ENCODE peak calls at places on chromosomes 13 and 19, in nine cellular contexts. One of them, this sample, is unnamed.

GRCh38 chr19:4556574-4557185 is 2.8 kb downstream of the SEMA6B start:
- DNase-seq in breast epithelium: no peak
- DNase-seq in heart right ventricle: no peak
- DNase-seq in GM12878: no peak
- DNase-seq in heart left ventricle: peak; percentile 73
- DNase-seq in fibroblast of lung: no peak
- DNase-seq in cardiac muscle cell: peak; percentile 28
- DNase-seq in astrocyte: no peak
- DNase-seq in neural progenitor cell: peak; percentile 48
- DNase-seq in this sample: no peak

GRCh38 chr13:97212540-97213146 is 9.5 kb upstream of the MBNL2 start:
- DNase-seq in breast epithelium: no peak
- DNase-seq in cardiac muscle cell: peak; percentile 62
- DNase-seq in fibroblast of lung: peak; percentile 64
- DNase-seq in GM12878: no peak
- DNase-seq in heart left ventricle: no peak
- DNase-seq in astrocyte: no peak
- DNase-seq in heart right ventricle: no peak
- DNase-seq in neural progenitor cell: no peak
- DNase-seq in this sample: no peak

GRCh38 chr19:17471410-17472125 is 1.2 kb downstream of the SLC27A1 start:
- DNase-seq in fibroblast of lung: no peak
- DNase-seq in neural progenitor cell: no peak
- DNase-seq in astrocyte: no peak
- DNase-seq in heart left ventricle: no peak
- DNase-seq in GM12878: no peak
- DNase-seq in heart right ventricle: no peak
- DNase-seq in breast epithelium: no peak
- DNase-seq in cardiac muscle cell: no peak
- DNase-seq in this sample: no peak

GRCh38 chr13:113934576-113934975 is 39.3 kb downstream of the C13orf46 start:
- DNase-seq in astrocyte: no peak
- DNase-seq in neural progenitor cell: no peak
- DNase-seq in breast epithelium: no peak
- DNase-seq in GM12878: no peak
- DNase-seq in fibroblast of lung: no peak
- DNase-seq in heart right ventricle: no peak
- DNase-seq in cardiac muscle cell: no peak
- DNase-seq in heart left ventricle: peak; percentile 55
- DNase-seq in this sample: no peak

GRCh38 chr13:99501952-99502310 is 659 bp downstream of the TM9SF2 start:
- DNase-seq in cardiac muscle cell: peak; percentile 35
- DNase-seq in GM12878: no peak
- DNase-seq in neural progenitor cell: no peak
- DNase-seq in fibroblast of lung: peak; percentile 23
- DNase-seq in heart right ventricle: no peak
- DNase-seq in breast epithelium: no peak
- DNase-seq in astrocyte: peak; percentile 18
- DNase-seq in heart left ventricle: no peak
- DNase-seq in this sample: no peak

GRCh38 chr13:27619093-27619705 is 1.1 kb downstream of the LNX2 start:
- DNase-seq in heart left ventricle: no peak
- DNase-seq in astrocyte: peak; percentile 71
- DNase-seq in neural progenitor cell: no peak
- DNase-seq in fibroblast of lung: peak; percentile 63
- DNase-seq in GM12878: no peak
- DNase-seq in cardiac muscle cell: peak; percentile 61
- DNase-seq in breast epithelium: no peak
- DNase-seq in heart right ventricle: no peak
- DNase-seq in this sample: no peak

GRCh38 chr19:2274185-2274711 is 7.7 kb downstream of the PEAK3 start:
- DNase-seq in breast epithelium: no peak
- DNase-seq in neural progenitor cell: no peak
- DNase-seq in heart left ventricle: no peak
- DNase-seq in heart right ventricle: no peak
- DNase-seq in astrocyte: no peak
- DNase-seq in fibroblast of lung: no peak
- DNase-seq in GM12878: no peak
- DNase-seq in cardiac muscle cell: no peak
- DNase-seq in this sample: no peak

GRCh38 chr13:20353973-20354372 is 121.9 kb upstream of the GJB6 start:
- DNase-seq in breast epithelium: no peak
- DNase-seq in cardiac muscle cell: peak; percentile 64
- DNase-seq in astrocyte: peak; percentile 62
- DNase-seq in neural progenitor cell: no peak
- DNase-seq in fibroblast of lung: peak; percentile 58
- DNase-seq in heart left ventricle: no peak
- DNase-seq in heart right ventricle: no peak
- DNase-seq in GM12878: no peak
- DNase-seq in this sample: no peak

GRCh38 chr19:28640506-28640905 is 572.4 kb downstream of the UQCRFS1 start:
- DNase-seq in heart left ventricle: no peak
- DNase-seq in heart right ventricle: no peak
- DNase-seq in neural progenitor cell: no peak
- DNase-seq in GM12878: no peak
- DNase-seq in breast epithelium: no peak
- DNase-seq in fibroblast of lung: no peak
- DNase-seq in astrocyte: no peak
- DNase-seq in cardiac muscle cell: no peak
- DNase-seq in this sample: no peak

GRCh38 chr19:44142014-44142523 is 715 bp downstream of the ZNF234 start:
- DNase-seq in neural progenitor cell: peak; percentile 18
- DNase-seq in breast epithelium: no peak
- DNase-seq in heart left ventricle: no peak
- DNase-seq in fibroblast of lung: peak; percentile 44
- DNase-seq in heart right ventricle: no peak
- DNase-seq in astrocyte: peak; percentile 26
- DNase-seq in cardiac muscle cell: peak; percentile 43
- DNase-seq in GM12878: no peak
- DNase-seq in this sample: no peak

GRCh38 chr19:37975071-37975470 is 68.1 kb downstream of the SIPA1L3 start:
- DNase-seq in heart left ventricle: no peak
- DNase-seq in astrocyte: no peak
- DNase-seq in GM12878: no peak
- DNase-seq in fibroblast of lung: no peak
- DNase-seq in breast epithelium: no peak
- DNase-seq in heart right ventricle: no peak
- DNase-seq in cardiac muscle cell: no peak
- DNase-seq in neural progenitor cell: no peak
- DNase-seq in this sample: no peak

GRCh38 chr13:76630629-76631028 is 255.6 kb downstream of the KCTD12 start:
- DNase-seq in neural progenitor cell: no peak
- DNase-seq in astrocyte: no peak
- DNase-seq in GM12878: no peak
- DNase-seq in heart right ventricle: no peak
- DNase-seq in heart left ventricle: no peak
- DNase-seq in fibroblast of lung: no peak
- DNase-seq in cardiac muscle cell: no peak
- DNase-seq in breast epithelium: no peak
- DNase-seq in this sample: no peak

GRCh38 chr13:53151692-53152421 is 123.2 kb downstream of the OLFM4 start:
- DNase-seq in astrocyte: no peak
- DNase-seq in cardiac muscle cell: peak; percentile 71
- DNase-seq in GM12878: peak; percentile 32
- DNase-seq in fibroblast of lung: peak; percentile 42
- DNase-seq in heart left ventricle: no peak
- DNase-seq in neural progenitor cell: peak; percentile 87
- DNase-seq in heart right ventricle: no peak
- DNase-seq in breast epithelium: no peak
- DNase-seq in this sample: no peak

GRCh38 chr19:35194022-35194984 is 34.2 kb downstream of the FAM187B start:
- DNase-seq in astrocyte: no peak
- DNase-seq in heart left ventricle: no peak
- DNase-seq in neural progenitor cell: no peak
- DNase-seq in GM12878: no peak
- DNase-seq in breast epithelium: no peak
- DNase-seq in fibroblast of lung: no peak
- DNase-seq in cardiac muscle cell: no peak
- DNase-seq in heart right ventricle: no peak
- DNase-seq in this sample: no peak

GRCh38 chr13:50326746-50327145 is 311.5 kb downstream of the KCNRG start:
- DNase-seq in fibroblast of lung: no peak
- DNase-seq in heart right ventricle: no peak
- DNase-seq in breast epithelium: no peak
- DNase-seq in astrocyte: peak; percentile 60
- DNase-seq in GM12878: no peak
- DNase-seq in heart left ventricle: no peak
- DNase-seq in cardiac muscle cell: no peak
- DNase-seq in neural progenitor cell: no peak
- DNase-seq in this sample: no peak

GRCh38 chr19:57641715-57642234 is 8.8 kb downstream of the ZNF211 start:
- DNase-seq in cardiac muscle cell: no peak
- DNase-seq in breast epithelium: no peak
- DNase-seq in neural progenitor cell: no peak
- DNase-seq in fibroblast of lung: peak; percentile 8
- DNase-seq in heart right ventricle: no peak
- DNase-seq in GM12878: no peak
- DNase-seq in astrocyte: no peak
- DNase-seq in heart left ventricle: no peak
- DNase-seq in this sample: no peak
- H3K9me3 ChIP-seq in cardiac muscle cell: no peaks in the 10 kb centered on the region
- H3K9me3 ChIP-seq in breast epithelium: peaks cover 75% of the 10 kb centered on the region
- H3K9me3 ChIP-seq in neural progenitor cell: peaks cover 8% of the 10 kb centered on the region
- H3K9me3 ChIP-seq in fibroblast of lung: peaks cover 10% of the 10 kb centered on the region
- H3K9me3 ChIP-seq in heart right ventricle: peaks cover 78% of the 10 kb centered on the region
- H3K9me3 ChIP-seq in GM12878: peaks cover 36% of the 10 kb centered on the region
- H3K9me3 ChIP-seq in astrocyte: peaks cover 46% of the 10 kb centered on the region
- H3K9me3 ChIP-seq in heart left ventricle: peaks cover 52% of the 10 kb centered on the region
- H3K9me3 ChIP-seq in this sample: peaks cover 39% of the 10 kb centered on the region

GRCh38 chr19:30327331-30327730 is 44.9 kb upstream of the ZNF536 start:
- DNase-seq in heart left ventricle: no peak
- DNase-seq in breast epithelium: no peak
- DNase-seq in astrocyte: no peak
- DNase-seq in GM12878: no peak
- DNase-seq in neural progenitor cell: no peak
- DNase-seq in cardiac muscle cell: no peak
- DNase-seq in heart right ventricle: no peak
- DNase-seq in fibroblast of lung: no peak
- DNase-seq in this sample: no peak

GRCh38 chr19:30324982-30325381 is 47.2 kb upstream of the ZNF536 start:
- DNase-seq in neural progenitor cell: no peak
- DNase-seq in heart right ventricle: no peak
- DNase-seq in heart left ventricle: no peak
- DNase-seq in fibroblast of lung: no peak
- DNase-seq in astrocyte: no peak
- DNase-seq in cardiac muscle cell: no peak
- DNase-seq in breast epithelium: no peak
- DNase-seq in GM12878: no peak
- DNase-seq in this sample: no peak

GRCh38 chr19:30326076-30326710 is 46.0 kb upstream of the ZNF536 start:
- DNase-seq in heart right ventricle: peak; percentile 68
- DNase-seq in heart left ventricle: no peak
- DNase-seq in breast epithelium: no peak
- DNase-seq in astrocyte: no peak
- DNase-seq in GM12878: no peak
- DNase-seq in neural progenitor cell: no peak
- DNase-seq in fibroblast of lung: no peak
- DNase-seq in cardiac muscle cell: no peak
- DNase-seq in this sample: no peak

GRCh38 chr19:30323904-30324303 is 48.3 kb upstream of the ZNF536 start:
- DNase-seq in GM12878: no peak
- DNase-seq in astrocyte: no peak
- DNase-seq in heart left ventricle: no peak
- DNase-seq in neural progenitor cell: no peak
- DNase-seq in heart right ventricle: no peak
- DNase-seq in breast epithelium: no peak
- DNase-seq in cardiac muscle cell: no peak
- DNase-seq in fibroblast of lung: no peak
- DNase-seq in this sample: no peak

DNA sequence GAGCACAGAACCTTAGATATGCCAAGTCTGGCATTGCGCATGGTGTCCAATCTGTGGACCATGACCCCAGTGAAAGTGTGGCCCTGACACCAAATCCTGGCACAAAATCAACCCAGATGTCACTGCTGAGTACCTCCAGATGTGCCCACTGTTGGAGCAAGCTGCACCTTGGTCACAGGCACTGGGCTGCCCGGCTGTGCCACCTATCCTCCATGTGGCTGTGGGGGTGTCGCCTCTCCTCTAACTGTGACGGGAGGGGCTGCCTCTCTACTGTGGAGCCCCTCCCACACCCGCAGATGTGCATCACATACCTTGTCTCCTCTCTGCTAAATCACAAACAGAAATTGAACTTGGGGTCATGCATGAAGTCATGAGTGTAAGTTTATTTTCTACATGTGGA is 46.5 kb upstream of the ZNF536 start:
- DNase-seq in GM12878: no peak
- DNase-seq in heart left ventricle: no peak
- DNase-seq in astrocyte: no peak
- DNase-seq in neural progenitor cell: no peak
- DNase-seq in heart right ventricle: no peak
- DNase-seq in fibroblast of lung: no peak
- DNase-seq in cardiac muscle cell: no peak
- DNase-seq in breast epithelium: no peak
- DNase-seq in this sample: no peak
- H3K9me3 ChIP-seq in GM12878: no peaks in the 10 kb centered on the region
- H3K9me3 ChIP-seq in heart left ventricle: no peaks in the 10 kb centered on the region
- H3K9me3 ChIP-seq in astrocyte: peaks cover 5% of the 10 kb centered on the region
- H3K9me3 ChIP-seq in neural progenitor cell: no peaks in the 10 kb centered on the region
- H3K9me3 ChIP-seq in heart right ventricle: no peaks in the 10 kb centered on the region
- H3K9me3 ChIP-seq in fibroblast of lung: no peaks in the 10 kb centered on the region
- H3K9me3 ChIP-seq in cardiac muscle cell: no peaks in the 10 kb centered on the region
- H3K9me3 ChIP-seq in breast epithelium: no peaks in the 10 kb centered on the region
- H3K9me3 ChIP-seq in this sample: no peaks in the 10 kb centered on the region

DNA sequence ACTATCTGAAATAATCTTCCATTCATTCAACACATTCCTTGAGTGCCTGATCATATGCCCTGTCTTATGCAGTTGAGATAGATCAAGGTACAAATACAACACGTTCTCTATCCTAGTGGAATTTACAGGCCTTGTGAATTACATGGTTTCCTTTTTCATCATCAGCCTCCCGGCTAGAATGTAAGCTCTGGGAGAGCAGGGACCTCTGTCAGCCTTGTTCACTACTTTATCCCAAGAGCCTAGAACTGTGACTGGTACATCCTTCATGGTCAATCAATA is 6.9 kb upstream of the MRPS31 start:
- DNase-seq in breast epithelium: no peak
- DNase-seq in GM12878: no peak
- DNase-seq in heart left ventricle: no peak
- DNase-seq in astrocyte: no peak
- DNase-seq in heart right ventricle: no peak
- DNase-seq in cardiac muscle cell: no peak
- DNase-seq in fibroblast of lung: no peak
- DNase-seq in neural progenitor cell: no peak
- DNase-seq in this sample: no peak
- H3K9me3 ChIP-seq in breast epithelium: no peaks in the 10 kb centered on the region
- H3K9me3 ChIP-seq in GM12878: no peaks in the 10 kb centered on the region
- H3K9me3 ChIP-seq in heart left ventricle: no peaks in the 10 kb centered on the region
- H3K9me3 ChIP-seq in astrocyte: no peaks in the 10 kb centered on the region
- H3K9me3 ChIP-seq in heart right ventricle: no peaks in the 10 kb centered on the region
- H3K9me3 ChIP-seq in cardiac muscle cell: no peaks in the 10 kb centered on the region
- H3K9me3 ChIP-seq in fibroblast of lung: no peaks in the 10 kb centered on the region
- H3K9me3 ChIP-seq in neural progenitor cell: no peaks in the 10 kb centered on the region
- H3K9me3 ChIP-seq in this sample: no peaks in the 10 kb centered on the region

DNA sequence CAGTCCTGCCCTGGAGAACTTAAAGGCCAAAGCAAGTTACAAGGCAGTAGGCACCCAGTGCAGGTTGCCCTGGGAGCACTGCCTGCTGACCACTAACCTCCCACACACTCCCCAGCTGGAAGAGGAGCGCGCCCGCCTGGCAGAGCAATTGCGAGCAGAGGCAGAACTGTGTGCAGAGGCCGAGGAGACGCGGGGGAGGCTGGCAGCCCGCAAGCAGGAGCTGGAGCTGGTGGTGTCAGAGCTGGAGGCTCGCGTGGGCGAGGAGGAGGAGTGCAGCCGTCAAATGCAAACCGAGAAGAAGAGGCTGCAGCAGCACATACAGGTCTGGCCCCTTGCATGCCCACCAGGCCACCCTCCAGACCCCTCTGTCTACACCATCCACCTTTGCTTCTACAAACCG is 61.1 kb downstream of the KCNC3 start:
- DNase-seq in breast epithelium: no peak
- DNase-seq in fibroblast of lung: no peak
- DNase-seq in cardiac muscle cell: peak; percentile 13
- DNase-seq in neural progenitor cell: no peak
- DNase-seq in heart left ventricle: no peak
- DNase-seq in heart right ventricle: no peak
- DNase-seq in astrocyte: no peak
- DNase-seq in GM12878: no peak
- DNase-seq in this sample: no peak
- H3K9me3 ChIP-seq in breast epithelium: no peaks in the 10 kb centered on the region
- H3K9me3 ChIP-seq in fibroblast of lung: no peaks in the 10 kb centered on the region
- H3K9me3 ChIP-seq in cardiac muscle cell: no peaks in the 10 kb centered on the region
- H3K9me3 ChIP-seq in neural progenitor cell: no peaks in the 10 kb centered on the region
- H3K9me3 ChIP-seq in heart left ventricle: no peaks in the 10 kb centered on the region
- H3K9me3 ChIP-seq in heart right ventricle: no peaks in the 10 kb centered on the region
- H3K9me3 ChIP-seq in astrocyte: no peaks in the 10 kb centered on the region
- H3K9me3 ChIP-seq in GM12878: no peaks in the 10 kb centered on the region
- H3K9me3 ChIP-seq in this sample: no peaks in the 10 kb centered on the region

This sample was measured in T-helper 17 cell.